ENCODE peak calls at places on chromosomes 13 and 19, in six cellular contexts. R, J, K, A, H and P are unnamed samples.

GRCh38 chr13:86476656-86477055 is 677.4 kb upstream of the SLITRK6 start:
- DNase-seq in J (no peak), R (no peak), K (no peak), H (no peak), A (no peak), P (no peak)

GRCh38 chr13:50244913-50245574 is 229.8 kb downstream of the KCNRG start:
- DNase-seq in R (no peak), J (peak), A (no peak), H (no peak), K (peak), P (peak)

GRCh38 chr19:1110809-1111640 is 7.2 kb downstream of the GPX4 start:
- DNase-seq in K (no peak), H (no peak), J (no peak), A (no peak), R (no peak), P (no peak)

GRCh38 chr19:664913-665443 is 2.0 kb upstream of the RNF126 start:
- DNase-seq in K (peak), A (peak), J (peak), R (peak), H (peak), P (peak)

GRCh38 chr19:38425810-38426466 is at the start of gene RASGRP4:
- DNase-seq in K (no peak), J (no peak), R (peak), H (no peak), A (no peak), P (peak)

GRCh38 chr19:47719047-47719885 is 6.0 kb downstream of the EHD2 start:
- DNase-seq in R (no peak), J (peak), K (no peak), H (no peak), A (peak), P (no peak)

GRCh38 chr13:52070929-52071523 is 46.5 kb downstream of the UTP14C start:
- DNase-seq in A (no peak), J (no peak), R (no peak), H (no peak), K (no peak), P (no peak)

GRCh38 chr13:44819245-44819644 is 170.0 kb downstream of the NUFIP1 start:
- DNase-seq in H (no peak), R (no peak), K (peak), A (no peak), J (no peak), P (no peak)

GRCh38 chr19:29086182-29086581 is 126.8 kb downstream of the UQCRFS1 start:
- DNase-seq in R (no peak), K (no peak), H (no peak), A (no peak), J (no peak), P (no peak)

GRCh38 chr19:51194527-51195315 is 30.2 kb upstream of the CD33 start:
- DNase-seq in J (no peak), A (no peak), K (no peak), H (no peak), R (no peak), P (no peak)

GRCh38 chr13:91133941-91134772 is 213.3 kb upstream of the MIR17HG start:
- DNase-seq in K (peak), J (no peak), H (peak), R (peak), A (no peak), P (peak)

GRCh38 chr19:56933014-56933705 is 92.6 kb upstream of the PEG3 start:
- DNase-seq in J (no peak), A (no peak), K (no peak), H (no peak), R (no peak), P (no peak)

GRCh38 chr19:53670345-53670744 is 38.5 kb downstream of the DPRX start:
- DNase-seq in A (no peak), R (no peak), H (no peak), J (no peak), K (no peak), P (no peak)

GRCh38 chr19:42116308-42117075 is 15.8 kb downstream of the POU2F2 start:
- DNase-seq in A (no peak), H (no peak), K (no peak), J (no peak), R (no peak), P (no peak)
- TF ChIP-seq CTCF in A (no peak), H (peak), K (peak), J (no peak), R (peak), P (no peak)

DNA sequence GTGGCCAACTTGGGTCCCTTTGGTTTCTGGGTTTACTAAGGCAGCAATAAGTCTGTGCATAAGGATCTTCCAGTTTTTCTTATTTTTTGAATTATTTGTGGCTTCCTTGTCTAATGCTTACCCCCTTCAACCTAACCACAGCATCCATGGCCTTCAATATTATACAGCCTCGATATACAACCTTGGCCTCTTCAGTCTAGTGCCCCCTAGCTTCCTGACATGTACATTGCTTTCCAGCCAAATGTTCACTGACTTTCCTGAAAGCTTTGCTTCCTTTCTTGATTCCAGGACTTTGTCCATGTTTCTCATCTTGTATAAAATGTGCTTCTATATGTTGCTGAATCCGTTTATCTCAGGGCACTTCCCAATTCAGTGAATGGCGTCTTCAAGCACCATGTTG is 310.1 kb downstream of the OLFM4 start:
- DNase-seq in R (no peak), J (no peak), A (no peak), K (no peak), H (no peak), P (no peak)
- TF ChIP-seq CTCF in R (no peak), J (no peak), A (no peak), K (no peak), H (no peak), P (no peak)

GRCh38 chr13:114146629-114147028 is 14.2 kb upstream of the RASA3 start:
- DNase-seq in H (no peak), K (no peak), A (no peak), R (peak), J (no peak), P (no peak)
- TF ChIP-seq CTCF in H (peak), K (peak), A (no peak), R (no peak), J (no peak), P (peak)

GRCh38 chr19:34096020-34096915 is 76.0 kb upstream of the LSM14A start:
- DNase-seq in H (no peak), R (peak), K (peak), J (no peak), A (no peak), P (peak)
- TF ChIP-seq CTCF in H (peak), R (peak), K (peak), J (peak), A (peak), P (peak)

GRCh38 chr13:33870046-33870668 is 52.2 kb downstream of the RFC3 start:
- DNase-seq in K (no peak), J (no peak), H (no peak), R (no peak), A (no peak), P (no peak)
- TF ChIP-seq CTCF in K (no peak), J (no peak), H (no peak), R (no peak), A (no peak), P (no peak)